ENCODE peak calls at places on chromosomes 11 and 22, in eight cellular contexts. B is ovary, P is stomach, Q is IMR-90, D is gastrocnemius medialis, Z is HCT116, I is body of pancreas, O is heart left ventricle. N is an unnamed sample. For H3K4me1 and H3K27me3, the result is how much of the 10 kb centered on the place peaks cover.

GRCh38 chr11:132632641-132633124 is 899.6 kb downstream of the OPCML start:
- DNase-seq in D (no peak), Z (no peak), O (peak), B (no peak), P (no peak), I (peak), Q (peak), N (no peak)

GRCh38 chr11:104968856-104969776 is 742 bp upstream of the CASP4 start:
- DNase-seq in P (no peak), Q (peak), B (peak), I (peak), D (peak), Z (no peak), O (peak), N (peak)

GRCh38 chr11:13446444-13446843 is 16.6 kb downstream of the BTBD10 start:
- DNase-seq in Q (peak), D (no peak), Z (no peak), O (no peak), P (no peak), B (no peak), I (no peak), N (no peak)

GRCh38 chr11:6388747-6389146 is 1.5 kb upstream of the SMPD1 start:
- DNase-seq in Z (no peak), I (no peak), Q (no peak), P (no peak), B (no peak), D (no peak), O (no peak), N (no peak)

GRCh38 chr22:33204408-33204807 is 146.2 kb upstream of the SYN3 start:
- DNase-seq in O (no peak), Q (no peak), D (no peak), I (no peak), Z (no peak), B (no peak), P (no peak), N (no peak)

GRCh38 chr11:33695051-33695566 is 5.5 kb downstream of the C11orf91 start:
- DNase-seq in P (peak), Q (no peak), Z (no peak), D (peak), O (no peak), B (peak), I (peak), N (no peak)

GRCh38 chr11:105368711-105369110 is 229.1 kb upstream of the CARD18 start:
- DNase-seq in B (no peak), Z (no peak), Q (no peak), P (no peak), I (peak), D (no peak), O (no peak), N (no peak)

GRCh38 chr11:126102436-126102894 is 39.8 kb upstream of the CDON start:
- DNase-seq in Q (peak), B (peak), O (peak), I (peak), P (peak), D (no peak), Z (no peak), N (no peak)

GRCh38 chr11:111974451-111974850 is 37.3 kb downstream of the DIXDC1 start:
- DNase-seq in O (no peak), Q (no peak), I (no peak), P (no peak), D (no peak), B (no peak), Z (no peak), N (no peak)

GRCh38 chr11:118892515-118892914 is 8.8 kb downstream of the CXCR5 start:
- DNase-seq in B (no peak), P (no peak), Z (no peak), O (no peak), I (peak), D (no peak), Q (no peak), N (peak)

GRCh38 chr11:116990061-116990473 is 108.2 kb downstream of the SIK3 start:
- DNase-seq in O (no peak), P (no peak), D (no peak), B (no peak), Z (no peak), I (peak), Q (peak), N (no peak)

GRCh38 chr11:119166368-119167076 is 2.0 kb upstream of the NLRX1 start:
- DNase-seq in Q (peak), D (no peak), Z (no peak), I (no peak), O (no peak), B (no peak), P (no peak), N (no peak)

GRCh38 chr11:115267871-115268270 is 236.3 kb downstream of the CADM1 start:
- DNase-seq in B (no peak), Q (no peak), D (no peak), I (no peak), O (no peak), Z (no peak), P (no peak), N (no peak)

GRCh38 chr11:121716060-121716459 is 263.3 kb upstream of the SORL1-AS1 start:
- DNase-seq in B (no peak), D (no peak), O (no peak), Q (peak), Z (no peak), I (no peak), P (no peak), N (no peak)

GRCh38 chr11:330307-330693 is 9.6 kb upstream of the IFITM3 start:
- DNase-seq in D (no peak), Q (no peak), O (no peak), P (no peak), I (no peak), Z (no peak), B (peak), N (no peak)

GRCh38 chr22:33726294-33726711 is 194.0 kb downstream of the LARGE1 start:
- DNase-seq in Q (peak), P (no peak), D (peak), O (no peak), Z (no peak), B (no peak), I (peak), N (no peak)

GRCh38 chr22:26667140-26667539 is 9.8 kb downstream of the MIAT start:
- DNase-seq in D (no peak), B (no peak), I (no peak), Q (no peak), P (no peak), O (no peak), Z (no peak), N (no peak)

DNA sequence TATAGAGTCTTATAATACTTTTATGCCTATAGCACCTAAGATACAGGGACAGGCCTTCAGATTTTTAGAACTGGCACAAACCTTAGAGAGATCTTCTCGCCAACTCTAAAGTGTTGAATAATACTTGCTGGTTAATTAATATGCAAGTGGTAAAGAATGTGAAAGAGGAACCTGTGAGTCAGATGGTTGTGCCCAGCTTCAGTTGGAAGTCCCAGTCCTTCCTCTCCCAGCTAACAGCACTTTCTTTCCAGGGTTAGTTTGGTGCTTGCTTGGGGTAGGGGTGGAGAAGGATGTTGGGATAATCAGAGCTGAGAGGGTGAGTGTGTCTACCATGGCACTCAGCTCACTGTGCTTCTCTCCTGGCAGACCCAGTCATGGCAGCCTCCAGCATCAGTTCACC is 4.9 kb upstream of the TMEM132A start:
- DNase-seq in O (no peak), D (peak), Z (no peak), P (no peak), I (no peak), B (no peak), Q (no peak), N (no peak)
- H3K4me1 ChIP-seq in O (under half), D (half or more), Z (under half), P (under half), I (under half), B (under half), Q (under half), N (under half)

DNA sequence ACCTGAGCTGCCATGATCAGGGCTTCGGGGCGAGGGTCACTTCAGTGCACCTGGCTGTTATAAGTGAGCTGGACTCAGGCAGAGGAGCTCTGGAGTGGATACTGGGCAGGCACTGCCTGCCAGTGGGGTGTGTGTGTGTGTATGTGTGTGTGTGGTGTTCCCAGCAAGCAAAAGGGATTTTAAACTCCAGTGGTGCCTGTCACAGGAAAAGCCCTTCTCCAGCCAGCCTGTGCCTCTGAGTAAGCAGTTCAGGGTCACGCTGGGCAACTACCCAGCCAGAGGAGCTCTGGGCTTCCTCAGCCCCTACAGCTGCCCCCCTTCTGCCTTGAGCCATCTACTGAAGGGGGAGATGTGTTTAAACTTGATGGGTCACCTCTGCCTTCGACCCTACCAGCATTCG is 109.0 kb downstream of the OSBP2 start:
- DNase-seq in I (no peak), P (no peak), D (no peak), O (no peak), B (no peak), Q (no peak), Z (no peak), N (no peak)
- H3K27me3 ChIP-seq in I (under half), P (under half), D (under half), O (under half), B (under half), Q (under half), Z (under half), N (under half)

DNA sequence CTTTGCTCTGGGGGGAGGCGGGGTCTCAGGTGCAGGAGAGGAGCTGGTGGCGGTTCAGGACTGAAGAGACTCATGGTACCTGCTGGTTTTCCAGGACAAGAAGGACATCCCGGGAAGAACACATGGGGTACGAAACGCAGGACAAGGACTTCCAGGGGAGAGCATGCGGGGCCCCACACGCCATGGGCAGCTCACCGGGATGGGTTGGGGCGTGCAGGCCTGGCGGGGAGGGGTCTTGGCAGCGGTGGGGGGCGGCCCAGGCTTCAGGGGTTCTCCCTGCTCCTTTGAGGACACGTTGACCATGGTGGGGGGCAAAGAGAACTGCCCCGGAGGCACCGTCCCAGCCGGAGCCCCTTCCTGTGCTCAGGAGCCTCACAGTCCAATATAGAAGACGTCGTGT is 673.2 kb downstream of the BRD1 start:
- DNase-seq in I (no peak), B (no peak), D (no peak), Q (no peak), P (no peak), O (no peak), Z (no peak), N (peak)
- TF ChIP-seq POLR2A in I (no peak), B (no peak), D (no peak), Q (no peak), P (no peak), O (no peak), Z (no peak), N (no peak)

DNA sequence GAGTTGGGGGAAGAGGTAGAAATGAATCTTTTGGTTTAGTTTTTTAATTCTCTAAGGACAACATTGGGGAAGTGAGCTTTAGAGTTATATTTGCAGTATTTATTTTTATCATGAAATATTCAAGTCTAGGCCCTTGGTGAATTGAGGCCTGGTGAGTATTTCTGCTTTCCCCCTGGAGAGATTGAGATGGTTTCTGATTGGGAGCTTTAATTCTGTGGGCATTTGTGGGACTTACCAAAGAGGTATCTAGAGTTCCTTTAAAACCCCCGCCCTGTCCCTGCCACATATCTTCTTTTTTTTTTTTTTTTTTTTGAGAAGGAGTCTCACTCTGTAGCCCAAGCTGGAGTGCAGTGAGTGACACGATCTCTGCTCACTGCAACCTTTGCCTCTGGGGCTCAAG is 9.6 kb downstream of the ACO2 start:
- DNase-seq in P (no peak), O (no peak), Q (no peak), D (no peak), Z (no peak), I (no peak), B (no peak), N (no peak)
- H3K4me1 ChIP-seq in P (under half), O (under half), Q (under half), D (half or more), Z (under half), I (under half), B (under half), N (under half)